ENCODE peak calls at places on chromosomes 7 and 10, in ten cellular contexts. Y is GM23248, H is OCI-LY7, O is GM23338, S is SK-N-SH, E is MM.1S, L is PC-9, G is PC-3, N is HCT116, V is hepatocyte. B is an unnamed sample. For H3K9me2 and H3K4me1, the result is how much of the 10 kb centered on the place peaks cover.

GRCh38 chr10:73586583-73586984 is 4.6 kb downstream of the USP54 start:
- DNase-seq in Y (peak), H (no peak), O (no peak), S (peak), E (no peak), L (peak), G (peak), N (no peak), V (peak), B (no peak)

GRCh38 chr10:127148066-127148932 is 48.1 kb downstream of the INSYN2A start:
- DNase-seq in Y (peak), H (no peak), O (no peak), S (no peak), E (no peak), L (no peak), G (peak), N (peak), V (no peak), B (no peak)

GRCh38 chr10:45495438-45496152 is 121.6 kb downstream of the ALOX5 start:
- DNase-seq in Y (peak), H (peak), O (no peak), S (no peak), E (no peak), L (no peak), G (peak), N (peak), V (no peak), B (no peak)

GRCh38 chr7:148964510-148965267 is 63.6 kb downstream of the PDIA4 start:
- DNase-seq in Y (peak), H (peak), O (no peak), S (no peak), E (no peak), L (peak), G (no peak), N (no peak), V (no peak), B (no peak)

GRCh38 chr10:57260175-57260574 is 899.1 kb upstream of the ZWINT start:
- DNase-seq in Y (no peak), H (no peak), O (no peak), S (no peak), E (no peak), L (no peak), G (peak), N (no peak), V (no peak), B (no peak)

GRCh38 chr10:5040781-5041470 is 37.3 kb upstream of the AKR1C2 start:
- DNase-seq in Y (peak), H (no peak), O (no peak), S (no peak), E (no peak), L (no peak), G (peak), N (no peak), V (no peak), B (no peak)

GRCh38 chr10:63429280-63429679 is 36.5 kb downstream of the JMJD1C start:
- DNase-seq in Y (peak), H (no peak), O (no peak), S (no peak), E (no peak), L (no peak), G (peak), N (no peak), V (no peak), B (no peak)

GRCh38 chr10:11908991-11909390 is 85.8 kb downstream of the PROSER2 start:
- DNase-seq in Y (no peak), H (no peak), O (no peak), S (no peak), E (no peak), L (no peak), G (no peak), N (no peak), V (no peak), B (no peak)

GRCh38 chr7:51034531-51035264 is 252.0 kb upstream of the GRB10 start:
- DNase-seq in Y (peak), H (no peak), O (peak), S (no peak), E (no peak), L (peak), G (peak), N (no peak), V (peak), B (no peak)

GRCh38 chr7:131111081-131111576 is 216.5 kb upstream of the MKLN1 start:
- DNase-seq in Y (peak), H (peak), O (no peak), S (peak), E (peak), L (peak), G (peak), N (no peak), V (no peak), B (peak)

GRCh38 chr7:8210845-8211724 is 50.9 kb downstream of the ICA1 start:
- DNase-seq in Y (no peak), H (no peak), O (no peak), S (no peak), E (no peak), L (no peak), G (no peak), N (no peak), V (no peak), B (no peak)

GRCh38 chr10:43336641-43337318 is 34.7 kb upstream of the FXYD4 start:
- DNase-seq in Y (no peak), H (no peak), O (no peak), S (no peak), E (no peak), L (no peak), G (no peak), N (no peak), V (peak), B (no peak)

GRCh38 chr7:88075216-88075615 is 141.2 kb downstream of the ADAM22 start:
- DNase-seq in Y (no peak), H (no peak), O (no peak), S (no peak), E (no peak), L (no peak), G (no peak), N (no peak), V (no peak), B (no peak)

GRCh38 chr7:43721193-43721806 is 8.0 kb downstream of the COA1 start:
- DNase-seq in Y (peak), H (peak), O (peak), S (peak), E (peak), L (no peak), G (peak), N (no peak), V (peak), B (peak)

GRCh38 chr10:47457528-47457820 is 26.4 kb downstream of the ANXA8 start:
- DNase-seq in Y (no peak), H (no peak), O (no peak), S (no peak), E (no peak), L (no peak), G (no peak), N (no peak), V (no peak), B (no peak)

GRCh38 chr10:89175821-89176220 is 31.3 kb downstream of the CH25H start:
- DNase-seq in Y (peak), H (no peak), O (no peak), S (no peak), E (no peak), L (no peak), G (no peak), N (no peak), V (no peak), B (no peak)

GRCh38 chr7:143367972-143368371 is 5.5 kb upstream of the FAM131B start:
- DNase-seq in Y (peak), H (no peak), O (no peak), S (peak), E (no peak), L (peak), G (peak), N (peak), V (no peak), B (no peak)

GRCh38 chr10:70540089-70540788 is 61.7 kb downstream of the PALD1 start:
- DNase-seq in Y (peak), H (no peak), O (peak), S (peak), E (no peak), L (no peak), G (peak), N (no peak), V (peak), B (peak)

GRCh38 chr10:101779544-101780186 is 3.6 kb downstream of the NPM3 start:
- DNase-seq in Y (peak), H (peak), O (peak), S (peak), E (peak), L (peak), G (peak), N (peak), V (peak), B (peak)

GRCh38 chr10:96614515-96614914 is 27.7 kb upstream of the TM9SF3 start:
- DNase-seq in Y (peak), H (no peak), O (no peak), S (peak), E (no peak), L (peak), G (peak), N (peak), V (peak), B (no peak)

GRCh38 chr7:76314042-76314721 is 11.7 kb downstream of the HSPB1 start:
- DNase-seq in Y (peak), H (peak), O (peak), S (peak), E (peak), L (peak), G (peak), N (peak), V (peak), B (peak)

GRCh38 chr7:42876182-42877068 is 35.4 kb downstream of the C7orf25 start:
- DNase-seq in Y (peak), H (peak), O (peak), S (peak), E (peak), L (peak), G (peak), N (peak), V (peak), B (peak)

GRCh38 chr7:143304938-143305337 is 11.0 kb upstream of the CLCN1 start:
- DNase-seq in Y (no peak), H (no peak), O (no peak), S (no peak), E (no peak), L (no peak), G (no peak), N (no peak), V (no peak), B (no peak)

GRCh38 chr7:43865277-43865676 is 4.0 kb downstream of the MRPS24 start:
- DNase-seq in Y (no peak), H (no peak), O (no peak), S (no peak), E (no peak), L (no peak), G (no peak), N (no peak), V (no peak), B (no peak)

GRCh38 chr10:12403119-12403518 is 53.8 kb downstream of the CAMK1D start:
- DNase-seq in Y (no peak), H (no peak), O (no peak), S (no peak), E (no peak), L (no peak), G (no peak), N (no peak), V (no peak), B (no peak)

GRCh38 chr7:11573128-11573527 is 258.9 kb downstream of the THSD7A start:
- DNase-seq in Y (no peak), H (no peak), O (no peak), S (no peak), E (no peak), L (no peak), G (no peak), N (no peak), V (no peak), B (no peak)

GRCh38 chr7:4479367-4480039 is 202.6 kb upstream of the FOXK1 start:
- DNase-seq in Y (peak), H (peak), O (peak), S (peak), E (peak), L (peak), G (peak), N (peak), V (peak), B (peak)

GRCh38 chr7:151122794-151123484 is 36.7 kb downstream of the AGAP3 start:
- DNase-seq in Y (no peak), H (no peak), O (no peak), S (no peak), E (no peak), L (no peak), G (no peak), N (no peak), V (no peak), B (no peak)

DNA sequence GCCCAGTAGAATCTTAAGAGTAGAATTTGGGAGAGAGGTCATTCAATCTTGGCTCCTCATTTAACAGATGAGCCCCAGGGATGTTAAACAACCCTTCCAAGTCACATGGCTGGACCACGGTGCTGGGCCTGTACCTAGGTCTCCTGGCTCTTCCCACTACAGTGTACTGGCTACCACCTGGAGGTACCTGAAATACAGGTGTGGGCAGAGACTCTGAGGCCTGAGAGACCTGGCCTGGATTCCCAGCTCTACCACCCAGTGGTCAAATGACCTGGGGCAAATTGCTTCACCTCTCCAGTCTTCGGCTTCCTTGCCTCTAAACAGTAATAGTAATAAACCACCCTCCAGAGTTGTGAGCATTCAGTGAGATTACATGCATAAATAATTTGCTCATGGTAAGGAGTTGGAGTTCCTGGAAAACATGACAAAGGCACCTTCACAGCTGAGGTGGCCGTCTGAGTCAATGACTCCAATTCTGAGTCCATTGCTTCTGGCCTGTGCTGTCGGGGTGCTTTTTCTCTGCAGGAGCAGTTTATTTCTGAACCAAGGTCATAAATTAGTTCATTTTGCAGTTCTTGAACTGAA is 2.8 kb downstream of the GOT1 start:
- DNase-seq in Y (no peak), H (no peak), O (no peak), S (no peak), E (no peak), L (no peak), G (no peak), N (no peak), V (no peak), B (no peak)
- H3K9me2 ChIP-seq in Y (under half), H (under half), O (under half), S (under half), E (under half), L (under half), G (under half), N (under half), V (under half), B (under half)

DNA sequence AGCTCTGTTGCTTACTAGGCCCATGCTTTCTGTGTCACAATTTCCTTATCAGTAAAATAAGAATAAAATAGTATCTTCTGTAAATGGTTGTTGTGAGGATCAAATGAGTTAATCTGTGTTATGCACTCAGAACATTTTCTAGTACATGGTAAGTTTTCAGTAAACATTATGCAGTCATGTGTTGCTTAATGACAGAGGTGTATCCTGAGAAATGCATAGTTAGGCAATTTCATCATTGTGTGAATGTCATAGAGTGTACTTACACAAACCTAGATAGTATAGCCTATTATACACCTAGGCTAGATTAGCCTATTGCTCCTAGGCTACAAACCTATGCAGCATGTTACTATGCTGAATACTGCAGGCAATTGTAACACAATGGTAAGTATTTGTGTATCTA is 4.4 kb downstream of the PTTG1IP2 start:
- DNase-seq in Y (peak), H (no peak), O (no peak), S (no peak), E (no peak), L (no peak), G (no peak), N (no peak), V (no peak), B (no peak)
- H3K4me1 ChIP-seq in Y (under half), H (under half), O (under half), S (under half), E (under half), L (under half), G (under half), N (under half), V (under half), B (under half)

DNA sequence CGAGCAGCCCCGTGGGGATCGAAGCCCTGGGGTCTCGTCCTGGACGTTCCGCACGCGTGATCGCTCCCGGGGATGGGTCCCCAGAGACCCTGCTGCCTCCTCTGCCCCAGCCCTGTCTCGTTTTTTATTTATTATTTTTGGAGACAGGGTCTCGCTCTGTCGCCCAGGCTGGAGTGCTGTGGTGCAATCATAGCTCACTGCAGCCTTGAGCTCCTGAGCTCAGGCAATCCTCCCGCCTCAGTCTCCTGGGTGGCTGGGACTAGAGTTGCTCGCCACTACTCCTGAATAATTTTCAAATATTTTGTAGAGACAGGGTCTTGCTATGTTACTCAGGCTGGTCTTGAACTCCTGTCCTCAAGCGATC is 319 bp upstream of the STX1A start:
- DNase-seq in Y (no peak), H (no peak), O (no peak), S (no peak), E (no peak), L (no peak), G (no peak), N (no peak), V (no peak), B (no peak)
- H3K9me2 ChIP-seq in Y (under half), H (under half), O (under half), S (under half), E (under half), L (under half), G (under half), N (under half), V (under half), B (under half)

GRCh38 chr7:155378580-155378934 is 79.4 kb upstream of the EN2 start:
- DNase-seq in Y (no peak), H (no peak), O (no peak), S (no peak), E (no peak), L (no peak), G (no peak), N (no peak), V (no peak), B (no peak)
- H3K4me1 ChIP-seq in Y (under half), H (under half), O (under half), S (under half), E (under half), L (under half), G (under half), N (under half), V (under half), B (under half)